ENCODE peak calls at places on chromosomes 12 and 14, in seven cellular contexts. One of them, this sample, is unnamed.
A peak's percentile ranks its signal among the peaks of the same experiment; 100 is the strongest.

GRCh38 chr12:95182868-95183415 is 34.3 kb downstream of the FGD6 start:
- DNase-seq in AG04450: no peak
- DNase-seq in cardiac muscle cell: peak; percentile 76
- DNase-seq in bronchial epithelial cell: peak; percentile 67
- DNase-seq in nephron progenitor cell: no peak
- DNase-seq in GM13977: no peak
- DNase-seq in AG09319: peak; percentile 49
- DNase-seq in this sample: no peak

GRCh38 chr12:124140889-124141550 is 153.9 kb upstream of the RFLNA start:
- DNase-seq in AG04450: no peak
- DNase-seq in cardiac muscle cell: no peak
- DNase-seq in bronchial epithelial cell: no peak
- DNase-seq in nephron progenitor cell: no peak
- DNase-seq in GM13977: no peak
- DNase-seq in AG09319: no peak
- DNase-seq in this sample: no peak

GRCh38 chr12:125871811-125872594 is 806.8 kb downstream of the AACS start:
- DNase-seq in AG04450: no peak
- DNase-seq in cardiac muscle cell: no peak
- DNase-seq in bronchial epithelial cell: no peak
- DNase-seq in nephron progenitor cell: no peak
- DNase-seq in GM13977: no peak
- DNase-seq in AG09319: no peak
- DNase-seq in this sample: no peak

GRCh38 chr14:29821665-29822429 is 105.8 kb downstream of the PRKD1 start:
- DNase-seq in AG04450: no peak
- DNase-seq in cardiac muscle cell: peak; percentile 32
- DNase-seq in bronchial epithelial cell: no peak
- DNase-seq in nephron progenitor cell: no peak
- DNase-seq in GM13977: no peak
- DNase-seq in AG09319: no peak
- DNase-seq in this sample: no peak

GRCh38 chr12:92304335-92305066 is 158.9 kb upstream of the BTG1 start:
- DNase-seq in AG04450: no peak
- DNase-seq in cardiac muscle cell: peak; percentile 5
- DNase-seq in bronchial epithelial cell: no peak
- DNase-seq in nephron progenitor cell: no peak
- DNase-seq in GM13977: no peak
- DNase-seq in AG09319: no peak
- DNase-seq in this sample: no peak

GRCh38 chr12:127829974-127830543 is 436.9 kb upstream of the TMEM132C start:
- DNase-seq in AG04450: no peak
- DNase-seq in cardiac muscle cell: no peak
- DNase-seq in bronchial epithelial cell: no peak
- DNase-seq in nephron progenitor cell: no peak
- DNase-seq in GM13977: no peak
- DNase-seq in AG09319: no peak
- DNase-seq in this sample: no peak

GRCh38 chr12:67754933-67755697 is 106.6 kb downstream of the DYRK2 start:
- DNase-seq in AG04450: no peak
- DNase-seq in cardiac muscle cell: no peak
- DNase-seq in bronchial epithelial cell: no peak
- DNase-seq in nephron progenitor cell: no peak
- DNase-seq in GM13977: no peak
- DNase-seq in AG09319: no peak
- DNase-seq in this sample: no peak

GRCh38 chr12:49131973-49132461 is 822 bp upstream of the TUBA1B start:
- DNase-seq in AG04450: no peak
- DNase-seq in cardiac muscle cell: peak; percentile 61
- DNase-seq in bronchial epithelial cell: no peak
- DNase-seq in nephron progenitor cell: no peak
- DNase-seq in GM13977: peak; percentile 28
- DNase-seq in AG09319: no peak
- DNase-seq in this sample: no peak

GRCh38 chr14:78228702-78229327 is 58.6 kb downstream of the NRXN3 start:
- DNase-seq in AG04450: no peak
- DNase-seq in cardiac muscle cell: no peak
- DNase-seq in bronchial epithelial cell: no peak
- DNase-seq in nephron progenitor cell: no peak
- DNase-seq in GM13977: no peak
- DNase-seq in AG09319: no peak
- DNase-seq in this sample: no peak

GRCh38 chr14:78232666-78233065 is 62.5 kb downstream of the NRXN3 start:
- DNase-seq in AG04450: no peak
- DNase-seq in cardiac muscle cell: no peak
- DNase-seq in bronchial epithelial cell: no peak
- DNase-seq in nephron progenitor cell: no peak
- DNase-seq in GM13977: no peak
- DNase-seq in AG09319: no peak
- DNase-seq in this sample: no peak

GRCh38 chr14:78222746-78223145 is 52.6 kb downstream of the NRXN3 start:
- DNase-seq in AG04450: no peak
- DNase-seq in cardiac muscle cell: no peak
- DNase-seq in bronchial epithelial cell: peak; percentile 8
- DNase-seq in nephron progenitor cell: no peak
- DNase-seq in GM13977: no peak
- DNase-seq in AG09319: no peak
- DNase-seq in this sample: no peak

DNA sequence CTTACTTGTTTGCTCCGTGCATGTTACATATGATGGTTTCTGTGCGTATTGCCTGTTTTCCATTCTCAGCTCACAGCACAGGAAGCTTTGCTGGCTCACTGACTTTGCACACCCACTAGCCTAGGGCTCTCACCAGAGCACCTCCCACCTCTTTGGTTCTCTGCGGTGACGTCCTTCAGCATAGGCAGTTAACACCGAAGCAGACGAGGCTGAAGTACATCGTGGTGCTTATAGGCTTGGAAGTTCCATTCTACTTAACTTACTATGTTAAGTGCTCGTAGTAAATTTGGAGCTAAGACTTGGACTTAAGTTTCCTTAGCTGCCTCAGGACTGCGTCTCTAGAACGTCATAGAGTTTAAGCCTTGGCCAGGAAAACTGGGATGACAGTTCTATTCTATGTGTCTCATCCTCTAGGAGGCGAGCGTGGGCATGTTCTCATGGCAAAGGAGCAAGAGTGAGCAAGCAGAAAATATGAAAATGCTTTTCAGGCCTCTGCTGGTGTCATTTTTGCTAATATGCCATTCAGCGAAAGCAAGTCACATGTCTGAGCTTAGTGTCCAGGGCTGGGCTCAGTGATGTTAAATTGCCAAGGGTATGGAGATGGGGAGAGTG is 57.4 kb downstream of the NRXN3 start:
- DNase-seq in AG04450: no peak
- DNase-seq in cardiac muscle cell: no peak
- DNase-seq in bronchial epithelial cell: peak; percentile 88
- DNase-seq in nephron progenitor cell: no peak
- DNase-seq in GM13977: no peak
- DNase-seq in AG09319: no peak
- DNase-seq in this sample: no peak
- TF ChIP-seq CTCF in AG04450: no peak
- TF ChIP-seq CTCF in cardiac muscle cell: no peak
- TF ChIP-seq CTCF in bronchial epithelial cell: peak; percentile 40
- TF ChIP-seq CTCF in nephron progenitor cell: no peak
- TF ChIP-seq CTCF in GM13977: no peak
- TF ChIP-seq CTCF in AG09319: no peak
- TF ChIP-seq CTCF in this sample: no peak

DNA sequence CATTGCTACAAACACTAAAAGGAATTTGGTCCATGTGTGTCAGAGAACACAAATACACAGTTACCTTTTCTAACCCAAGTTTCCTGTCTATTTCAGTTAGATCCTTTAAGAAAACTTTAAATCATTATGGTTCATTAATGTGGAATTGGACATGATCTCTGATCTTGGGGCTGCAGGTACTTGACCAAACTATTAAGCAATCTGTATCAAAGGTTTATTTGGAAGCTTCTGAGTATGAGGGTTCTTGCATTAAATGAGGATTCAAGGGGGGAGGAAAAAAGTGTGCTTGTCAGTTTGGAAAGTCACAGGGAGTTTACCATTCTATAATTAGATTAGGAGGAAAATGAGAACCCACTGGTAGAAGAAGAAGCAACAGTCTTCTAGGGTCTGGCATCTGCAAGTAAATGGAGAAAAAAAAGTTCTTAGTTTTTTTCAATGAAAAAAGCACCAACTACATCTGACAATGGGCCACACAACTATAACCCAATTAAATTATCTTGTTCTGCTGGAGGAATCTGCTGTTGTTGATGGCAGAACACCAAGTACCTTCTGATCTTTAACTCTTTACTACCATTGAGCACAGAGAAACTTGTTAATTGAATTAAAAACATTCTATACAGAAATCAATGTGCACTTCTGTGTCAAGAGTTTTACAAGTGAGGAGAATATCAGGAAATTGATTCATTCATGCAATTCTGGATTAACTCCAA is 17.5 kb downstream of the GTSF1 start:
- DNase-seq in AG04450: no peak
- DNase-seq in cardiac muscle cell: peak; percentile 12
- DNase-seq in bronchial epithelial cell: no peak
- DNase-seq in nephron progenitor cell: no peak
- DNase-seq in GM13977: no peak
- DNase-seq in AG09319: no peak
- DNase-seq in this sample: no peak
- TF ChIP-seq CTCF in AG04450: no peak
- TF ChIP-seq CTCF in cardiac muscle cell: no peak
- TF ChIP-seq CTCF in bronchial epithelial cell: no peak
- TF ChIP-seq CTCF in nephron progenitor cell: no peak
- TF ChIP-seq CTCF in GM13977: no peak
- TF ChIP-seq CTCF in AG09319: no peak
- TF ChIP-seq CTCF in this sample: no peak

GRCh38 chr12:88428350-88428749 is 151.9 kb downstream of the KITLG start:
- DNase-seq in AG04450: no peak
- DNase-seq in cardiac muscle cell: no peak
- DNase-seq in bronchial epithelial cell: no peak
- DNase-seq in nephron progenitor cell: no peak
- DNase-seq in GM13977: no peak
- DNase-seq in AG09319: no peak
- DNase-seq in this sample: no peak

GRCh38 chr12:88432536-88433462 is 147.5 kb downstream of the KITLG start:
- DNase-seq in AG04450: no peak
- DNase-seq in cardiac muscle cell: peak; percentile 79
- DNase-seq in bronchial epithelial cell: peak; percentile 56
- DNase-seq in nephron progenitor cell: peak; percentile 5
- DNase-seq in GM13977: no peak
- DNase-seq in AG09319: no peak
- DNase-seq in this sample: no peak

GRCh38 chr12:88431245-88431644 is 149.0 kb downstream of the KITLG start:
- DNase-seq in AG04450: no peak
- DNase-seq in cardiac muscle cell: no peak
- DNase-seq in bronchial epithelial cell: no peak
- DNase-seq in nephron progenitor cell: no peak
- DNase-seq in GM13977: no peak
- DNase-seq in AG09319: no peak
- DNase-seq in this sample: no peak
- TF ChIP-seq CTCF in AG04450: no peak
- TF ChIP-seq CTCF in cardiac muscle cell: no peak
- TF ChIP-seq CTCF in bronchial epithelial cell: no peak
- TF ChIP-seq CTCF in nephron progenitor cell: no peak
- TF ChIP-seq CTCF in GM13977: no peak
- TF ChIP-seq CTCF in AG09319: no peak
- TF ChIP-seq CTCF in this sample: no peak

GRCh38 chr12:118446247-118446646 is 69.9 kb downstream of the SUDS3 start:
- DNase-seq in AG04450: no peak
- DNase-seq in cardiac muscle cell: no peak
- DNase-seq in bronchial epithelial cell: no peak
- DNase-seq in nephron progenitor cell: no peak
- DNase-seq in GM13977: no peak
- DNase-seq in AG09319: no peak
- DNase-seq in this sample: no peak
- TF ChIP-seq CTCF in AG04450: no peak
- TF ChIP-seq CTCF in cardiac muscle cell: no peak
- TF ChIP-seq CTCF in bronchial epithelial cell: peak; percentile 9
- TF ChIP-seq CTCF in nephron progenitor cell: no peak
- TF ChIP-seq CTCF in GM13977: no peak
- TF ChIP-seq CTCF in AG09319: no peak
- TF ChIP-seq CTCF in this sample: peak; percentile 5